ENCODE peak calls at places on chromosome 18, in six cellular contexts. T, C, Y, S, M and R are unnamed samples. For H3K27me3, the result is how much of the 10 kb centered on the place peaks cover.

GRCh38 chr18:69071680-69072079 is 273.8 kb downstream of the CCDC102B start:
- DNase-seq in T (no peak), C (no peak), Y (no peak), S (no peak), M (no peak), R (no peak)

GRCh38 chr18:51614967-51615571 is 417.6 kb upstream of the MEX3C start:
- DNase-seq in T (peak), C (no peak), Y (no peak), S (no peak), M (no peak), R (no peak)

GRCh38 chr18:44799422-44800421 is 119.0 kb downstream of the SETBP1 start:
- DNase-seq in T (no peak), C (no peak), Y (no peak), S (no peak), M (no peak), R (no peak)

GRCh38 chr18:11323359-11323819 is 174.0 kb upstream of the PIEZO2 start:
- DNase-seq in T (no peak), C (no peak), Y (no peak), S (peak), M (no peak), R (no peak)

GRCh38 chr18:58645398-58645797 is 16.5 kb upstream of the ALPK2 start:
- DNase-seq in T (no peak), C (no peak), Y (no peak), S (no peak), M (no peak), R (no peak)

GRCh38 chr18:63774511-63774910 is 707 bp upstream of the SERPINB7 start:
- DNase-seq in T (no peak), C (no peak), Y (no peak), S (no peak), M (no peak), R (no peak)

GRCh38 chr18:10270160-10270571 is 184.3 kb upstream of the APCDD1 start:
- DNase-seq in T (peak), C (no peak), Y (no peak), S (peak), M (no peak), R (no peak)

GRCh38 chr18:9705183-9705864 is 2.8 kb upstream of the RAB31 start:
- DNase-seq in T (no peak), C (no peak), Y (no peak), S (no peak), M (no peak), R (no peak)

GRCh38 chr18:37668971-37669747 is 103.6 kb upstream of the CELF4 start:
- DNase-seq in T (no peak), C (no peak), Y (no peak), S (no peak), M (no peak), R (no peak)

GRCh38 chr18:68489018-68489792 is 225.7 kb downstream of the TMX3 start:
- DNase-seq in T (no peak), C (no peak), Y (no peak), S (no peak), M (no peak), R (no peak)

GRCh38 chr18:62919109-62919838 is 203.9 kb downstream of the PHLPP1 start:
- DNase-seq in T (no peak), C (no peak), Y (no peak), S (no peak), M (peak), R (no peak)

GRCh38 chr18:54742654-54743053 is 85.6 kb upstream of the RAB27B start:
- DNase-seq in T (peak), C (no peak), Y (no peak), S (no peak), M (no peak), R (peak)

GRCh38 chr18:38077219-38077618 is 511.6 kb upstream of the CELF4 start:
- DNase-seq in T (no peak), C (no peak), Y (no peak), S (no peak), M (peak), R (no peak)

GRCh38 chr18:48959921-48960920 is 9.5 kb upstream of the SMAD7 start:
- DNase-seq in T (no peak), C (no peak), Y (no peak), S (no peak), M (no peak), R (no peak)

GRCh38 chr18:23560186-23560585 is 26.1 kb downstream of the NPC1 start:
- DNase-seq in T (no peak), C (no peak), Y (no peak), S (no peak), M (no peak), R (no peak)

GRCh38 chr18:48676756-48677368 is 138.0 kb downstream of the CTIF start:
- DNase-seq in T (peak), C (peak), Y (no peak), S (peak), M (peak), R (no peak)

GRCh38 chr18:10147752-10148151 is 233.9 kb downstream of the VAPA start:
- DNase-seq in T (no peak), C (no peak), Y (no peak), S (no peak), M (no peak), R (no peak)

GRCh38 chr18:36568487-36568886 is 260.3 kb downstream of the TPGS2 start:
- DNase-seq in T (no peak), C (no peak), Y (no peak), S (no peak), M (peak), R (no peak)

GRCh38 chr18:53153281-53153680 is 813.3 kb downstream of the DCC start:
- DNase-seq in T (no peak), C (no peak), Y (no peak), S (peak), M (peak), R (no peak)

GRCh38 chr18:58578321-58578720 is 50.6 kb downstream of the ALPK2 start:
- DNase-seq in T (no peak), C (no peak), Y (no peak), S (no peak), M (peak), R (no peak)

GRCh38 chr18:10490401-10491289 is 35.2 kb upstream of the NAPG start:
- DNase-seq in T (no peak), C (no peak), Y (peak), S (peak), M (peak), R (no peak)

GRCh38 chr18:69680128-69680527 is 267.5 kb downstream of the CD226 start:
- DNase-seq in T (no peak), C (no peak), Y (no peak), S (no peak), M (no peak), R (no peak)

GRCh38 chr18:75378674-75379315 is 48.7 kb downstream of the SMIM21 start:
- DNase-seq in T (no peak), C (no peak), Y (no peak), S (no peak), M (peak), R (no peak)

GRCh38 chr18:48877941-48878340 is 72.8 kb downstream of the SMAD7 start:
- DNase-seq in T (no peak), C (peak), Y (no peak), S (no peak), M (no peak), R (no peak)

GRCh38 chr18:47528343-47528742 is 276.9 kb upstream of the SKOR2 start:
- DNase-seq in T (no peak), C (no peak), Y (no peak), S (no peak), M (no peak), R (no peak)

GRCh38 chr18:435940-436339 is 64.6 kb downstream of the COLEC12 start:
- DNase-seq in T (no peak), C (no peak), Y (no peak), S (no peak), M (no peak), R (no peak)

GRCh38 chr18:61085751-61086150 is 247.5 kb upstream of the CDH20 start:
- DNase-seq in T (no peak), C (no peak), Y (no peak), S (no peak), M (no peak), R (no peak)

DNA sequence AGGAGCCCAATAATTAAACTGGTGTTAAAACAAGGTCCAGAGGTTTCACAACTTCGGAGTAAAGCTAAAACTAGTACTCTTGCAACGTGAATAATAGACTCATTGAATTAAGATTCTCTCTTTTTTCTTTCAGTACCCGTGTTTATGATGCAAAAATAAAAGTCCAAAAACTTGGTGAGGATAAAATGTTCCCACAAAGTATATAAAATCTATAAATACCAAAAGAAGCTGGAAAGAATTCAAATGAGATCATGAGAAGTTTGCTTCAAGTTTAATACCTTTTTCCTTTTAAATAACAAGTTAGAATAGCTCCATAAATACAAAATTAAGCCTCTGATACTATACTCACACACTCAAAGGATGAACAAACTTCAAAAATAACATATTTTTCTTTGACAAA is 34.0 kb downstream of the METTL4 start:
- DNase-seq in T (no peak), C (no peak), Y (no peak), S (no peak), M (no peak), R (no peak)
- H3K27ac ChIP-seq in T (no peak), C (no peak), Y (no peak), S (no peak), M (no peak), R (no peak)

GRCh38 chr18:76446746-76447267 is 48.2 kb downstream of the ZNF516 start:
- DNase-seq in T (no peak), C (no peak), Y (no peak), S (no peak), M (no peak), R (no peak)
- H3K4me3 ChIP-seq in T (peak), C (no peak), Y (no peak), S (no peak), M (no peak), R (no peak)

GRCh38 chr18:57430983-57431382 is 4.2 kb upstream of the ONECUT2 start:
- DNase-seq in T (no peak), C (no peak), Y (no peak), S (no peak), M (no peak), R (no peak)
- H3K27me3 ChIP-seq in T (under half), C (half or more), Y (under half), S (under half), M (half or more), R (half or more)

DNA sequence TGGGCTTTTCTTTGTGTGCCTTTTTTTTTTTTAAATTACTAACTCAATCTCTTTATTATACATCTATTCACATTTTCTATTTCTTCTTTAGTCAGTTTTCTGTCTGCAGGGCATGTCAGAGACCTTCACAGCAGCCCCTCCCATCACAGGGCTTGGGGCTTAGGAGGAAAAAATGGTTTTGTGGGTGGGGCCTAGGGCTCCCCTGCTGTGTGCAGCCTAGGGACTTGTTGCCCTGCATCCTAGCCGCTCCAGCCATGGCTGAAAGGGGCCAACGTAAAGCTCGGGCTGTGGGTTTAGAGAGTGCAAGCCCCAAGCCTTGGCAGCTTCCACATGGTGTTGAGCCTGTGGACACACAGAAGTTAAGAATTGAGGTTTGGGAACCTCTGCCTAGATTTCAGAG is 13.8 kb downstream of the ZSCAN30 start:
- DNase-seq in T (no peak), C (no peak), Y (no peak), S (no peak), M (no peak), R (no peak)
- H3K27ac ChIP-seq in T (no peak), C (no peak), Y (no peak), S (no peak), M (no peak), R (no peak)

DNA sequence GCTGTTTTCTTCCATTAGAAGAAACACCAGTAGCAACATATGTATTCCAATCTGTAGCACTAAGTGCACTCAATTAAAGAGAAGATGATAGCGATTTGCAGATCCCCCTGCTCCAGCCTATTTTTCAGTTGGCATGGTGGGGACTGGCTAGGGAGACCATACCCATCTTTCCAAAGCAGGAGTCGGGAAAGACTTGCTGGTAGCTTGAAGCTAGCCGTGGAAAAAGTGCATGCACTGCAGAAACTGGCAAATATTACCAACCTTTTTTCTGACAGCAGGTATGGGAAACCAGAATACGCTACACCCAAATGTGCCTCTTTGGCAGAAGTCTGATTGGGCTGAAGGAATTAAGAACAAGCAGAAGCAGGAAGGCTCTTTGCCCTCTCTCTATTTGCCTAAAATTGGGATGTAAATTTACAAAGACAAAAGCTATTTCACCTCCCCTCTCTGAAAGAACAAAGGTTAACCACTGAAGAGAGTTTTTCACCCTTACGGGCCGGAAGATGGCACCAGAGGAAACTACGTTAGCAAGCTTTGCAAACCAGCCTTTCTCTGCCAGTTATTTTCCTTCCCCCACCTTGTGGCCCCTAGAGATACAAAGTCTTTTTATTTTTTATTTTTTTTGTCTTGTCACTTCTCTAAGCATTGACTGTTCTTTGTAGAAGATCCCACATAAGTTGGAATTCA is 273.1 kb downstream of the DLGAP1 start:
- DNase-seq in T (no peak), C (no peak), Y (no peak), S (peak), M (peak), R (no peak)
- H3K4me3 ChIP-seq in T (no peak), C (no peak), Y (no peak), S (no peak), M (no peak), R (no peak)

GRCh38 chr18:59701272-59701671 is 4.0 kb upstream of the CCBE1 start:
- DNase-seq in T (no peak), C (no peak), Y (no peak), S (no peak), M (no peak), R (no peak)

GRCh38 chr18:59700535-59700967 is 3.3 kb upstream of the CCBE1 start:
- DNase-seq in T (no peak), C (no peak), Y (no peak), S (no peak), M (no peak), R (no peak)

GRCh38 chr18:59699750-59700534 is 2.7 kb upstream of the CCBE1 start:
- DNase-seq in T (no peak), C (no peak), Y (no peak), S (no peak), M (no peak), R (no peak)

GRCh38 chr18:59697236-59697932 is at the start of gene CCBE1:
- DNase-seq in T (no peak), C (peak), Y (peak), S (no peak), M (peak), R (no peak)

GRCh38 chr18:59699061-59699460 is 1.8 kb upstream of the CCBE1 start:
- DNase-seq in T (no peak), C (no peak), Y (no peak), S (no peak), M (no peak), R (no peak)
- H3K27me3 ChIP-seq in T (under half), C (under half), Y (under half), S (under half), M (half or more), R (under half)